ENCODE peak calls at places on chromosomes 16 and 17, in nine cellular contexts. One of them, this sample, is unnamed.

GRCh38 chr17:14337596-14338079 is 36.8 kb downstream of the HS3ST3B1 start:
- DNase-seq in HEK293T: no peak
- DNase-seq in pancreas: no peak
- DNase-seq in brain microvascular endothelial cell: no peak
- DNase-seq in HCEC 1CT: no peak
- DNase-seq in heart left ventricle: no peak
- DNase-seq in HS-27A: no peak
- DNase-seq in CMK: no peak
- DNase-seq in GM04503: no peak
- DNase-seq in this sample: no peak

GRCh38 chr17:10327640-10328039 is 45.2 kb downstream of the MYH13 start:
- DNase-seq in brain microvascular endothelial cell: peak
- DNase-seq in CMK: peak
- DNase-seq in HEK293T: peak
- DNase-seq in GM04503: peak
- DNase-seq in HCEC 1CT: peak
- DNase-seq in HS-27A: peak
- DNase-seq in pancreas: peak
- DNase-seq in heart left ventricle: peak
- DNase-seq in this sample: peak

GRCh38 chr17:35257080-35257701 is 14.3 kb downstream of the SLFN5 start:
- DNase-seq in brain microvascular endothelial cell: peak
- DNase-seq in GM04503: no peak
- DNase-seq in heart left ventricle: no peak
- DNase-seq in CMK: no peak
- DNase-seq in HS-27A: no peak
- DNase-seq in pancreas: peak
- DNase-seq in HEK293T: no peak
- DNase-seq in HCEC 1CT: peak
- DNase-seq in this sample: peak

GRCh38 chr17:7132511-7133094 is 18.0 kb upstream of the ASGR2 start:
- DNase-seq in HEK293T: no peak
- DNase-seq in brain microvascular endothelial cell: peak
- DNase-seq in pancreas: peak
- DNase-seq in heart left ventricle: no peak
- DNase-seq in CMK: no peak
- DNase-seq in GM04503: no peak
- DNase-seq in HCEC 1CT: no peak
- DNase-seq in HS-27A: no peak
- DNase-seq in this sample: no peak

GRCh38 chr17:40632206-40632605 is 15.4 kb downstream of the SMARCE1 start:
- DNase-seq in heart left ventricle: no peak
- DNase-seq in GM04503: no peak
- DNase-seq in HCEC 1CT: no peak
- DNase-seq in pancreas: no peak
- DNase-seq in brain microvascular endothelial cell: no peak
- DNase-seq in HS-27A: no peak
- DNase-seq in CMK: no peak
- DNase-seq in HEK293T: no peak
- DNase-seq in this sample: no peak

GRCh38 chr17:57471941-57472368 is 215.6 kb downstream of the MSI2 start:
- DNase-seq in HCEC 1CT: no peak
- DNase-seq in GM04503: no peak
- DNase-seq in heart left ventricle: no peak
- DNase-seq in CMK: no peak
- DNase-seq in HS-27A: no peak
- DNase-seq in brain microvascular endothelial cell: no peak
- DNase-seq in HEK293T: no peak
- DNase-seq in pancreas: no peak
- DNase-seq in this sample: no peak

GRCh38 chr16:88455610-88456355 is 2.7 kb downstream of the ZFPM1 start:
- DNase-seq in brain microvascular endothelial cell: peak
- DNase-seq in HCEC 1CT: peak
- DNase-seq in HEK293T: no peak
- DNase-seq in CMK: no peak
- DNase-seq in pancreas: no peak
- DNase-seq in GM04503: no peak
- DNase-seq in HS-27A: no peak
- DNase-seq in heart left ventricle: no peak
- DNase-seq in this sample: no peak

GRCh38 chr17:15414502-15415348 is 52.7 kb downstream of the CDRT4 start:
- DNase-seq in brain microvascular endothelial cell: no peak
- DNase-seq in CMK: no peak
- DNase-seq in HEK293T: no peak
- DNase-seq in GM04503: no peak
- DNase-seq in HS-27A: no peak
- DNase-seq in HCEC 1CT: no peak
- DNase-seq in heart left ventricle: peak
- DNase-seq in pancreas: no peak
- DNase-seq in this sample: no peak

GRCh38 chr17:8189041-8189710 is 804 bp downstream of the BORCS6 start:
- DNase-seq in HS-27A: no peak
- DNase-seq in HEK293T: no peak
- DNase-seq in GM04503: no peak
- DNase-seq in brain microvascular endothelial cell: peak
- DNase-seq in heart left ventricle: peak
- DNase-seq in CMK: no peak
- DNase-seq in pancreas: peak
- DNase-seq in HCEC 1CT: no peak
- DNase-seq in this sample: no peak

GRCh38 chr17:76276069-76276431 is 10.9 kb downstream of the UBALD2 start:
- DNase-seq in CMK: no peak
- DNase-seq in HS-27A: no peak
- DNase-seq in pancreas: no peak
- DNase-seq in HEK293T: no peak
- DNase-seq in HCEC 1CT: no peak
- DNase-seq in heart left ventricle: no peak
- DNase-seq in GM04503: no peak
- DNase-seq in brain microvascular endothelial cell: no peak
- DNase-seq in this sample: no peak